ENCODE peak calls at places on chromosomes 3 and 15, in five cellular contexts. A, I, E, L and T are unnamed samples.

GRCh38 chr3:58260261-58260731 is 22.7 kb downstream of the ABHD6 start:
- DNase-seq in L (no peak), A (no peak), E (no peak), I (no peak), T (no peak)

GRCh38 chr3:53223025-53223424 is 32.8 kb downstream of the TKT start:
- DNase-seq in E (no peak), A (no peak), L (no peak), I (no peak), T (no peak)

GRCh38 chr3:22360977-22361376 is 610.0 kb upstream of the ZNF385D start:
- DNase-seq in I (no peak), L (no peak), E (no peak), A (no peak), T (no peak)

GRCh38 chr3:8891774-8892173 is 71.5 kb downstream of the RAD18 start:
- DNase-seq in A (no peak), E (no peak), L (no peak), I (no peak), T (no peak)

GRCh38 chr3:52455283-52456168 is at the start of gene NISCH:
- DNase-seq in A (peak), E (peak), I (peak), L (peak), T (peak)

GRCh38 chr15:39468341-39468740 is 112.5 kb upstream of the THBS1 start:
- DNase-seq in E (no peak), I (no peak), A (no peak), L (no peak), T (no peak)

GRCh38 chr3:14458434-14459280 is 56.3 kb downstream of the SLC6A6 start:
- DNase-seq in L (no peak), I (no peak), A (no peak), E (peak), T (no peak)

GRCh38 chr3:58013973-58014649 is 5.9 kb downstream of the FLNB start:
- DNase-seq in I (no peak), E (peak), A (no peak), L (no peak), T (peak)

GRCh38 chr15:52289629-52290081 is 5.9 kb downstream of the MYO5C start:
- DNase-seq in A (no peak), E (no peak), I (no peak), L (no peak), T (no peak)

GRCh38 chr3:5567113-5567512 is 379.6 kb downstream of the EDEM1 start:
- DNase-seq in I (no peak), E (no peak), L (no peak), A (no peak), T (no peak)

GRCh38 chr3:17118771-17119170 is 234.0 kb downstream of the PLCL2 start:
- DNase-seq in I (no peak), L (no peak), E (no peak), A (peak), T (peak)

GRCh38 chr15:44188810-44189209 is 6.3 kb downstream of the FRMD5 start:
- DNase-seq in I (no peak), A (no peak), L (no peak), E (no peak), T (no peak)

GRCh38 chr3:61248496-61248895 is 2.8 kb downstream of the FHIT start:
- DNase-seq in I (no peak), L (no peak), E (no peak), A (no peak), T (no peak)

GRCh38 chr3:61356678-61357077 is 105.4 kb upstream of the FHIT start:
- DNase-seq in A (no peak), L (no peak), I (no peak), E (no peak), T (no peak)

GRCh38 chr3:63478962-63479660 is 173.4 kb upstream of the SNTN start:
- DNase-seq in I (no peak), L (no peak), A (no peak), E (peak), T (no peak)

GRCh38 chr15:39301589-39301999 is 279.3 kb upstream of the THBS1 start:
- DNase-seq in L (no peak), A (no peak), E (no peak), I (no peak), T (no peak)